ENCODE peak calls at places on chromosomes 2 and 18, in seven cellular contexts. One of them, this sample, is unnamed.

GRCh38 chr2:132721938-132722337 is 51.9 kb upstream of the LYPD1 start:
- DNase-seq in prostate gland: no peak
- DNase-seq in PC-9: no peak
- DNase-seq in colonic mucosa: no peak
- DNase-seq in heart right ventricle: no peak
- DNase-seq in GM13976: no peak
- DNase-seq in lower leg skin: no peak
- DNase-seq in this sample: no peak

GRCh38 chr18:8844721-8845148 is 139.4 kb downstream of the MTCL1 start:
- DNase-seq in PC-9: no peak
- DNase-seq in prostate gland: no peak
- DNase-seq in colonic mucosa: no peak
- DNase-seq in lower leg skin: no peak
- DNase-seq in GM13976: no peak
- DNase-seq in heart right ventricle: no peak
- DNase-seq in this sample: peak; percentile 19

GRCh38 chr2:86249176-86249842 is 50.1 kb downstream of the MRPL35 start:
- DNase-seq in colonic mucosa: no peak
- DNase-seq in lower leg skin: no peak
- DNase-seq in heart right ventricle: no peak
- DNase-seq in prostate gland: no peak
- DNase-seq in GM13976: peak; percentile 58
- DNase-seq in PC-9: no peak
- DNase-seq in this sample: peak; percentile 35

GRCh38 chr18:34794346-34794745 is 84.2 kb downstream of the DTNA start:
- DNase-seq in lower leg skin: no peak
- DNase-seq in colonic mucosa: no peak
- DNase-seq in PC-9: no peak
- DNase-seq in prostate gland: no peak
- DNase-seq in heart right ventricle: no peak
- DNase-seq in GM13976: no peak
- DNase-seq in this sample: no peak

GRCh38 chr2:236657801-236658200 is 88.2 kb downstream of the ACKR3 start:
- DNase-seq in lower leg skin: no peak
- DNase-seq in GM13976: no peak
- DNase-seq in prostate gland: no peak
- DNase-seq in colonic mucosa: no peak
- DNase-seq in heart right ventricle: no peak
- DNase-seq in PC-9: peak; percentile 32
- DNase-seq in this sample: no peak

GRCh38 chr2:173884403-173884802 is 80.8 kb downstream of the SP3 start:
- DNase-seq in heart right ventricle: peak; percentile 47
- DNase-seq in PC-9: peak; percentile 55
- DNase-seq in GM13976: no peak
- DNase-seq in prostate gland: peak; percentile 23
- DNase-seq in colonic mucosa: peak; percentile 34
- DNase-seq in lower leg skin: no peak
- DNase-seq in this sample: peak; percentile 82

GRCh38 chr2:86037141-86037794 is 68.4 kb downstream of the POLR1A start:
- DNase-seq in PC-9: no peak
- DNase-seq in heart right ventricle: peak; percentile 86
- DNase-seq in prostate gland: no peak
- DNase-seq in lower leg skin: peak; percentile 92
- DNase-seq in colonic mucosa: peak; percentile 52
- DNase-seq in GM13976: no peak
- DNase-seq in this sample: peak; percentile 60

GRCh38 chr2:201237486-201238241 is 22.7 kb upstream of the CASP8 start:
- DNase-seq in lower leg skin: no peak
- DNase-seq in heart right ventricle: no peak
- DNase-seq in PC-9: no peak
- DNase-seq in prostate gland: no peak
- DNase-seq in GM13976: no peak
- DNase-seq in colonic mucosa: no peak
- DNase-seq in this sample: no peak

GRCh38 chr2:19764998-19765397 is 136.8 kb downstream of the TTC32 start:
- DNase-seq in GM13976: no peak
- DNase-seq in heart right ventricle: no peak
- DNase-seq in lower leg skin: peak; percentile 17
- DNase-seq in prostate gland: no peak
- DNase-seq in colonic mucosa: no peak
- DNase-seq in PC-9: no peak
- DNase-seq in this sample: no peak

GRCh38 chr18:59629894-59630293 is 67.3 kb downstream of the CCBE1 start:
- DNase-seq in colonic mucosa: no peak
- DNase-seq in prostate gland: no peak
- DNase-seq in PC-9: no peak
- DNase-seq in heart right ventricle: no peak
- DNase-seq in GM13976: no peak
- DNase-seq in lower leg skin: peak; percentile 94
- DNase-seq in this sample: peak; percentile 23

GRCh38 chr2:178258916-178259315 is 64.6 kb downstream of the OSBPL6 start:
- DNase-seq in PC-9: no peak
- DNase-seq in lower leg skin: no peak
- DNase-seq in colonic mucosa: no peak
- DNase-seq in heart right ventricle: no peak
- DNase-seq in prostate gland: no peak
- DNase-seq in GM13976: no peak
- DNase-seq in this sample: no peak

GRCh38 chr18:13376298-13376840 is 157.8 kb downstream of the LDLRAD4 start:
- DNase-seq in colonic mucosa: no peak
- DNase-seq in PC-9: no peak
- DNase-seq in lower leg skin: peak; percentile 78
- DNase-seq in GM13976: no peak
- DNase-seq in prostate gland: no peak
- DNase-seq in heart right ventricle: no peak
- DNase-seq in this sample: no peak

GRCh38 chr2:80028051-80028450 is 276.5 kb downstream of the LRRTM1 start:
- DNase-seq in prostate gland: no peak
- DNase-seq in GM13976: no peak
- DNase-seq in lower leg skin: no peak
- DNase-seq in heart right ventricle: no peak
- DNase-seq in colonic mucosa: no peak
- DNase-seq in PC-9: no peak
- DNase-seq in this sample: no peak

GRCh38 chr2:2910259-2910658 is 467.4 kb downstream of the EIPR1 start:
- DNase-seq in GM13976: no peak
- DNase-seq in colonic mucosa: no peak
- DNase-seq in lower leg skin: no peak
- DNase-seq in prostate gland: no peak
- DNase-seq in PC-9: no peak
- DNase-seq in heart right ventricle: no peak
- DNase-seq in this sample: no peak

GRCh38 chr2:221075203-221075602 is 496.9 kb downstream of the EPHA4 start:
- DNase-seq in PC-9: no peak
- DNase-seq in prostate gland: no peak
- DNase-seq in heart right ventricle: no peak
- DNase-seq in colonic mucosa: no peak
- DNase-seq in lower leg skin: no peak
- DNase-seq in GM13976: no peak
- DNase-seq in this sample: no peak

GRCh38 chr18:58887613-58887963 is 22.9 kb downstream of the ZNF532 start:
- DNase-seq in heart right ventricle: peak; percentile 63
- DNase-seq in GM13976: no peak
- DNase-seq in PC-9: no peak
- DNase-seq in colonic mucosa: peak; percentile 50
- DNase-seq in lower leg skin: no peak
- DNase-seq in prostate gland: no peak
- DNase-seq in this sample: peak; percentile 68

GRCh38 chr2:172234716-172235661 is 132.3 kb upstream of the DLX2 start:
- DNase-seq in PC-9: no peak
- DNase-seq in heart right ventricle: peak; percentile 13
- DNase-seq in lower leg skin: no peak
- DNase-seq in colonic mucosa: peak; percentile 75
- DNase-seq in GM13976: peak; percentile 37
- DNase-seq in prostate gland: no peak
- DNase-seq in this sample: peak; percentile 23
- TF ChIP-seq CTCF in PC-9: no peak
- TF ChIP-seq CTCF in heart right ventricle: no peak
- TF ChIP-seq CTCF in lower leg skin: no peak
- TF ChIP-seq CTCF in colonic mucosa: no peak
- TF ChIP-seq CTCF in GM13976: no peak
- TF ChIP-seq CTCF in prostate gland: no peak
- TF ChIP-seq CTCF in this sample: no peak

GRCh38 chr2:101873543-101873942 is 118.2 kb upstream of the IL1R2 start:
- DNase-seq in PC-9: no peak
- DNase-seq in GM13976: peak; percentile 30
- DNase-seq in heart right ventricle: no peak
- DNase-seq in colonic mucosa: no peak
- DNase-seq in prostate gland: no peak
- DNase-seq in lower leg skin: no peak
- DNase-seq in this sample: no peak
- TF ChIP-seq CTCF in PC-9: peak; percentile 39
- TF ChIP-seq CTCF in GM13976: no peak
- TF ChIP-seq CTCF in heart right ventricle: peak; percentile 38
- TF ChIP-seq CTCF in colonic mucosa: no peak
- TF ChIP-seq CTCF in prostate gland: peak; percentile 14
- TF ChIP-seq CTCF in lower leg skin: no peak
- TF ChIP-seq CTCF in this sample: no peak

GRCh38 chr2:1887915-1888314 is 143.6 kb upstream of the PXDN start:
- DNase-seq in PC-9: no peak
- DNase-seq in heart right ventricle: no peak
- DNase-seq in GM13976: no peak
- DNase-seq in lower leg skin: no peak
- DNase-seq in prostate gland: no peak
- DNase-seq in colonic mucosa: no peak
- DNase-seq in this sample: no peak
- TF ChIP-seq CTCF in PC-9: peak; percentile 44
- TF ChIP-seq CTCF in heart right ventricle: peak; percentile 41
- TF ChIP-seq CTCF in GM13976: peak; percentile 7
- TF ChIP-seq CTCF in lower leg skin: no peak
- TF ChIP-seq CTCF in prostate gland: no peak
- TF ChIP-seq CTCF in colonic mucosa: no peak
- TF ChIP-seq CTCF in this sample: peak; percentile 22

GRCh38 chr18:389658-390357 is 110.7 kb downstream of the COLEC12 start:
- DNase-seq in lower leg skin: no peak
- DNase-seq in PC-9: no peak
- DNase-seq in GM13976: no peak
- DNase-seq in heart right ventricle: no peak
- DNase-seq in prostate gland: no peak
- DNase-seq in colonic mucosa: no peak
- DNase-seq in this sample: no peak
- TF ChIP-seq CTCF in lower leg skin: no peak
- TF ChIP-seq CTCF in PC-9: no peak
- TF ChIP-seq CTCF in GM13976: no peak
- TF ChIP-seq CTCF in heart right ventricle: no peak
- TF ChIP-seq CTCF in prostate gland: no peak
- TF ChIP-seq CTCF in colonic mucosa: no peak
- TF ChIP-seq CTCF in this sample: no peak

GRCh38 chr2:109611467-109612095 is 2.2 kb downstream of the SEPTIN10 start:
- DNase-seq in colonic mucosa: no peak
- DNase-seq in lower leg skin: no peak
- DNase-seq in prostate gland: no peak
- DNase-seq in heart right ventricle: no peak
- DNase-seq in PC-9: peak; percentile 35
- DNase-seq in GM13976: no peak
- DNase-seq in this sample: no peak
- TF ChIP-seq CTCF in colonic mucosa: peak; percentile 16
- TF ChIP-seq CTCF in lower leg skin: no peak
- TF ChIP-seq CTCF in prostate gland: peak; percentile 14
- TF ChIP-seq CTCF in heart right ventricle: no peak
- TF ChIP-seq CTCF in PC-9: no peak
- TF ChIP-seq CTCF in GM13976: no peak
- TF ChIP-seq CTCF in this sample: peak; percentile 42

DNA sequence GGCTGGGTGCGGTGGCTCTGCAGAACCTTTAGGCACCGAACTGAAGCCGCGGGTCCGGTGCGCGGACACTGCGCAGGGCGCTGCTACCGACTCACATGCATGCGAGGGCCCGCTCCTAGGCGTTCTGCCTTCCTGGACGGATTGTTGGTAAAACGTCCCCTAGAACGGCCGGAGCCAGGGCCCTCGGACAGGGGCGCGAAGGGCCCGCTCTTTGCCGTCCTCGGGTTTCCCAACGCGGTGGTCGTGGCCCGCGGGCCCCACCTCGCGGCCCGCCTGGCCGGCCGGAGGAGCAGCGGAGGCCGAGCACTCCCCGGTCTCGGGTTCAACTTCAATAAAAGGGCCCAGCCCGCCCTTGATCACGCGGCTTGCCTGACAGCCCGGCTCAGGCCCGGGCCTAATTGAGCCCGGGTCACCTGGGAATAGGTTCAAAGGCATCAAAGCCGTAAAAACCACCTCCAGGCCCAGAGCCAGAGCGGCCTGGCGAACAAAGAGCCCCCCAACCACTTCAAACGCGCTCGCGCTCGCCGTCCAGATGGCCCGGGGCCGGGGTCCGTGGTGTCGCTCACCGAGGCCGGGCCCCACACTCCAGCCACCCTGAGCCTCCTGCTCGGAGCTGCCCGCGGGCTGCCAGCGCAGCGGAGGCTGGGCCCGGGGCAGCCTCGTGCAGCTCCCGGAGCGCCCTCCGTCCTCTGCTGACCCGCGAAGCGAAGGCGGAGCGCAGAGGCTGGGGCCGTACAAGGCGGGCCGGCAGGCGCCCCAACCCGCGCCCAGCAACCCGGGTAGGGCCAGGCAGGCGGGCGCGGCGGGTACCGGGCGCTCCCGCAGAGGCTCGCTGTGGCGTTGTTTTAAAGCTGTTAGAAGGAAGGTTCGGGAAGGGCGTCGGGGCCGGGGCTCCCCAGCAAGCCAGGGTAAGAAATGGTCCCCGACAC is 1.1 kb upstream of the TWIST2 start:
- DNase-seq in heart right ventricle: no peak
- DNase-seq in PC-9: no peak
- DNase-seq in prostate gland: no peak
- DNase-seq in GM13976: no peak
- DNase-seq in colonic mucosa: no peak
- DNase-seq in lower leg skin: peak; percentile 83
- DNase-seq in this sample: no peak
- TF ChIP-seq CTCF in heart right ventricle: no peak
- TF ChIP-seq CTCF in PC-9: no peak
- TF ChIP-seq CTCF in prostate gland: no peak
- TF ChIP-seq CTCF in GM13976: no peak
- TF ChIP-seq CTCF in colonic mucosa: no peak
- TF ChIP-seq CTCF in lower leg skin: no peak
- TF ChIP-seq CTCF in this sample: no peak

DNA sequence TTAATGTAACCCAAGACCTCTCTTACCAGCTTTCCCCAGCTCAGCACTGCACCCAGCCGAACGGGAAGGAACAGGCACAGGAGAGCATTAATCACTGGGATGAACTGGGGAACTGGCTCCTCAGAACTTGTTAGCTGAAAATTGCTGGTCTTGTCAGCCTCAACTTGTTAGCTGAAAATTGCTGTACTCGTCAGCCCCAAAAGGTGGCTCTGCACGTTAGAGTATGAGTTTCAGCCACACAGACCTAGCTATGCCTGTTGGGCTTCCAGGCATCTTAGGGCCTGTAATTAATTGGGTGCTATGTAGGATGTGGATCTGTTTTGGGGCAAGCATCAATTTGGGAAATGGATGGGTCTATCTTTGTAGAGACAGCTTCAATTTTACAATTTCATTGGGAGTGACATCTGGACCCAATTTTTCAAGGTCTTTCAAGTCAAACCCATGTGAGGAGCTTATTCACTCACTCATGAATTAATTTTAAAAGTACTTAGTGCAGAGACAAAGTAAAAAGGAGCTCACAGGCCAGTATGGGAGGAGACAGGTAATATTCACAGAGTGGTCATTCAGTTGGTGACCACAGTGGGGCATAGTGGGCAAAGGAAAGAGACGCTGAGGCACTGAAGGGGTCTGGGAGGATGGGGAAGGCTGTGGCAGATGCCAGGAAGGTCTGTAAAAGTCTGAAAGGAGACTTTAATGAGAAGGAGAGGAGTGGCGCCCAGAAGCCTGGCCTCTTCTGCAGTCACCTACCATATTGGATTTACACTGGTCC is 75.8 kb downstream of the CD8B2 start:
- DNase-seq in PC-9: no peak
- DNase-seq in GM13976: no peak
- DNase-seq in heart right ventricle: no peak
- DNase-seq in lower leg skin: no peak
- DNase-seq in prostate gland: no peak
- DNase-seq in colonic mucosa: no peak
- DNase-seq in this sample: no peak
- TF ChIP-seq CTCF in PC-9: no peak
- TF ChIP-seq CTCF in GM13976: no peak
- TF ChIP-seq CTCF in heart right ventricle: peak; percentile 10
- TF ChIP-seq CTCF in lower leg skin: no peak
- TF ChIP-seq CTCF in prostate gland: no peak
- TF ChIP-seq CTCF in colonic mucosa: no peak
- TF ChIP-seq CTCF in this sample: peak; percentile 34